ENCODE peak calls at places on chromosome 19, in five cellular contexts. One of them, this sample, is unnamed.

GRCh38 chr19:13127051-13127450 is 9.0 kb downstream of the NACC1 start:
- DNase-seq in foreskin fibroblast: no peak
- DNase-seq in neural progenitor cell: no peak
- DNase-seq in T-helper 2 cell: no peak
- DNase-seq in omental fat pad: no peak
- DNase-seq in this sample: no peak

GRCh38 chr19:29840066-29840950 is 28.5 kb downstream of the CCNE1 start:
- DNase-seq in foreskin fibroblast: no peak
- DNase-seq in neural progenitor cell: no peak
- DNase-seq in T-helper 2 cell: no peak
- DNase-seq in omental fat pad: no peak
- DNase-seq in this sample: no peak

GRCh38 chr19:40990972-40991381 is at the start of gene CYP2B6:
- DNase-seq in foreskin fibroblast: no peak
- DNase-seq in neural progenitor cell: no peak
- DNase-seq in T-helper 2 cell: no peak
- DNase-seq in omental fat pad: no peak
- DNase-seq in this sample: no peak

GRCh38 chr19:58514564-58515020 is 2.8 kb upstream of the SLC27A5 start:
- DNase-seq in foreskin fibroblast: no peak
- DNase-seq in neural progenitor cell: no peak
- DNase-seq in T-helper 2 cell: no peak
- DNase-seq in omental fat pad: no peak
- DNase-seq in this sample: no peak

GRCh38 chr19:11737964-11738745 is 591 bp downstream of the ZNF823 start:
- DNase-seq in foreskin fibroblast: peak
- DNase-seq in neural progenitor cell: peak
- DNase-seq in T-helper 2 cell: peak
- DNase-seq in omental fat pad: peak
- DNase-seq in this sample: no peak

GRCh38 chr19:45771331-45771933 is 2.4 kb upstream of the SIX5 start:
- DNase-seq in foreskin fibroblast: no peak
- DNase-seq in neural progenitor cell: no peak
- DNase-seq in T-helper 2 cell: no peak
- DNase-seq in omental fat pad: no peak
- DNase-seq in this sample: no peak

GRCh38 chr19:28128341-28128740 is 1084.6 kb downstream of the UQCRFS1 start:
- DNase-seq in foreskin fibroblast: no peak
- DNase-seq in neural progenitor cell: peak
- DNase-seq in T-helper 2 cell: no peak
- DNase-seq in omental fat pad: no peak
- DNase-seq in this sample: no peak

GRCh38 chr19:53958168-53958571 is 4.6 kb upstream of the CACNG8 start:
- DNase-seq in foreskin fibroblast: no peak
- DNase-seq in neural progenitor cell: peak
- DNase-seq in T-helper 2 cell: no peak
- DNase-seq in omental fat pad: no peak
- DNase-seq in this sample: no peak

GRCh38 chr19:7916137-7916907 is 1.7 kb downstream of the TGFBR3L start:
- DNase-seq in foreskin fibroblast: peak
- DNase-seq in neural progenitor cell: peak
- DNase-seq in T-helper 2 cell: peak
- DNase-seq in omental fat pad: no peak
- DNase-seq in this sample: no peak

GRCh38 chr19:51571599-51571998 is 516 bp downstream of the ZNF175 start:
- DNase-seq in foreskin fibroblast: no peak
- DNase-seq in neural progenitor cell: no peak
- DNase-seq in T-helper 2 cell: peak
- DNase-seq in omental fat pad: no peak
- DNase-seq in this sample: no peak

GRCh38 chr19:43725468-43725867 is 9.6 kb downstream of the IRGC start:
- DNase-seq in foreskin fibroblast: no peak
- DNase-seq in neural progenitor cell: no peak
- DNase-seq in T-helper 2 cell: no peak
- DNase-seq in omental fat pad: no peak
- DNase-seq in this sample: no peak

GRCh38 chr19:7874080-7874856 is at the start of gene PRR36:
- DNase-seq in foreskin fibroblast: no peak
- DNase-seq in neural progenitor cell: peak
- DNase-seq in T-helper 2 cell: no peak
- DNase-seq in omental fat pad: no peak
- DNase-seq in this sample: no peak

GRCh38 chr19:35975608-35976214 is 19.3 kb upstream of the SDHAF1 start:
- DNase-seq in foreskin fibroblast: no peak
- DNase-seq in neural progenitor cell: peak
- DNase-seq in T-helper 2 cell: peak
- DNase-seq in omental fat pad: no peak
- DNase-seq in this sample: no peak

GRCh38 chr19:31583148-31583547 is 233.9 kb upstream of the TSHZ3 start:
- DNase-seq in foreskin fibroblast: no peak
- DNase-seq in neural progenitor cell: no peak
- DNase-seq in T-helper 2 cell: no peak
- DNase-seq in omental fat pad: no peak
- DNase-seq in this sample: no peak

GRCh38 chr19:17830567-17831418 is 9.5 kb upstream of the INSL3 start:
- DNase-seq in foreskin fibroblast: peak
- DNase-seq in neural progenitor cell: peak
- DNase-seq in T-helper 2 cell: peak
- DNase-seq in omental fat pad: no peak
- DNase-seq in this sample: no peak

GRCh38 chr19:30029721-30030510 is 87.9 kb downstream of the URI1 start:
- DNase-seq in foreskin fibroblast: peak
- DNase-seq in neural progenitor cell: no peak
- DNase-seq in T-helper 2 cell: peak
- DNase-seq in omental fat pad: no peak
- DNase-seq in this sample: peak

GRCh38 chr19:13068064-13068807 is 34.4 kb downstream of the LYL1 start:
- DNase-seq in foreskin fibroblast: no peak
- DNase-seq in neural progenitor cell: no peak
- DNase-seq in T-helper 2 cell: no peak
- DNase-seq in omental fat pad: no peak
- DNase-seq in this sample: no peak

GRCh38 chr19:32367948-32368536 is 22.6 kb downstream of the ZNF507 start:
- DNase-seq in foreskin fibroblast: no peak
- DNase-seq in neural progenitor cell: no peak
- DNase-seq in T-helper 2 cell: no peak
- DNase-seq in omental fat pad: no peak
- DNase-seq in this sample: no peak

GRCh38 chr19:30781519-30781918 is 409.3 kb downstream of the ZNF536 start:
- DNase-seq in foreskin fibroblast: no peak
- DNase-seq in neural progenitor cell: no peak
- DNase-seq in T-helper 2 cell: no peak
- DNase-seq in omental fat pad: no peak
- DNase-seq in this sample: no peak

GRCh38 chr19:342801-343421 is 1.7 kb downstream of the MIER2 start:
- DNase-seq in foreskin fibroblast: peak
- DNase-seq in neural progenitor cell: no peak
- DNase-seq in T-helper 2 cell: no peak
- DNase-seq in omental fat pad: no peak
- DNase-seq in this sample: peak

GRCh38 chr19:50759886-50760285 is 10.4 kb upstream of the GPR32 start:
- DNase-seq in foreskin fibroblast: peak
- DNase-seq in neural progenitor cell: peak
- DNase-seq in T-helper 2 cell: peak
- DNase-seq in omental fat pad: no peak
- DNase-seq in this sample: no peak

GRCh38 chr19:40242480-40242879 is 16.0 kb upstream of the CCNP start:
- DNase-seq in foreskin fibroblast: no peak
- DNase-seq in neural progenitor cell: no peak
- DNase-seq in T-helper 2 cell: no peak
- DNase-seq in omental fat pad: no peak
- DNase-seq in this sample: no peak

GRCh38 chr19:16285769-16286564 is 38.7 kb upstream of the KLF2 start:
- DNase-seq in foreskin fibroblast: no peak
- DNase-seq in neural progenitor cell: peak
- DNase-seq in T-helper 2 cell: no peak
- DNase-seq in omental fat pad: no peak
- DNase-seq in this sample: no peak

GRCh38 chr19:13154241-13154778 is 4.1 kb downstream of the IER2 start:
- DNase-seq in foreskin fibroblast: peak
- DNase-seq in neural progenitor cell: peak
- DNase-seq in T-helper 2 cell: peak
- DNase-seq in omental fat pad: peak
- DNase-seq in this sample: peak

GRCh38 chr19:14761607-14762006 is 16.8 kb downstream of the ADGRE2 start:
- DNase-seq in foreskin fibroblast: no peak
- DNase-seq in neural progenitor cell: no peak
- DNase-seq in T-helper 2 cell: no peak
- DNase-seq in omental fat pad: no peak
- DNase-seq in this sample: no peak

GRCh38 chr19:16897572-16898056 is 8.8 kb downstream of the F2RL3 start:
- DNase-seq in foreskin fibroblast: peak
- DNase-seq in neural progenitor cell: no peak
- DNase-seq in T-helper 2 cell: peak
- DNase-seq in omental fat pad: no peak
- DNase-seq in this sample: no peak

GRCh38 chr19:29841209-29841558 is 29.4 kb downstream of the CCNE1 start:
- DNase-seq in foreskin fibroblast: peak
- DNase-seq in neural progenitor cell: no peak
- DNase-seq in T-helper 2 cell: no peak
- DNase-seq in omental fat pad: no peak
- DNase-seq in this sample: no peak

GRCh38 chr19:755063-755462 is 4.2 kb downstream of the MISP start:
- DNase-seq in foreskin fibroblast: no peak
- DNase-seq in neural progenitor cell: no peak
- DNase-seq in T-helper 2 cell: no peak
- DNase-seq in omental fat pad: no peak
- DNase-seq in this sample: no peak

GRCh38 chr19:30590596-30591229 is 218.5 kb downstream of the ZNF536 start:
- DNase-seq in foreskin fibroblast: no peak
- DNase-seq in neural progenitor cell: no peak
- DNase-seq in T-helper 2 cell: no peak
- DNase-seq in omental fat pad: no peak
- DNase-seq in this sample: no peak

GRCh38 chr19:5068251-5069090 is 99.6 kb downstream of the KDM4B start:
- DNase-seq in foreskin fibroblast: no peak
- DNase-seq in neural progenitor cell: no peak
- DNase-seq in T-helper 2 cell: no peak
- DNase-seq in omental fat pad: no peak
- DNase-seq in this sample: no peak

GRCh38 chr19:49590971-49591730 is at the start of gene PRR12:
- DNase-seq in foreskin fibroblast: no peak
- DNase-seq in neural progenitor cell: peak
- DNase-seq in T-helper 2 cell: peak
- DNase-seq in omental fat pad: no peak
- DNase-seq in this sample: no peak

GRCh38 chr19:1935484-1936208 is 5.3 kb upstream of the CSNK1G2 start:
- DNase-seq in foreskin fibroblast: no peak
- DNase-seq in neural progenitor cell: no peak
- DNase-seq in T-helper 2 cell: peak
- DNase-seq in omental fat pad: no peak
- DNase-seq in this sample: no peak

GRCh38 chr19:3687774-3688706 is 12.2 kb downstream of the PIP5K1C start:
- DNase-seq in foreskin fibroblast: no peak
- DNase-seq in neural progenitor cell: peak
- DNase-seq in T-helper 2 cell: peak
- DNase-seq in omental fat pad: no peak
- DNase-seq in this sample: no peak

GRCh38 chr19:46913852-46914430 is 53.1 kb downstream of the ARHGAP35 start:
- DNase-seq in foreskin fibroblast: no peak
- DNase-seq in neural progenitor cell: no peak
- DNase-seq in T-helper 2 cell: peak
- DNase-seq in omental fat pad: no peak
- DNase-seq in this sample: no peak

GRCh38 chr19:13834308-13834790 is 39.1 kb downstream of the ZSWIM4 start:
- DNase-seq in foreskin fibroblast: peak
- DNase-seq in neural progenitor cell: no peak
- DNase-seq in T-helper 2 cell: no peak
- DNase-seq in omental fat pad: no peak
- DNase-seq in this sample: no peak

GRCh38 chr19:42079886-42080763 is 4.2 kb downstream of the ZNF574 start:
- DNase-seq in foreskin fibroblast: no peak
- DNase-seq in neural progenitor cell: no peak
- DNase-seq in T-helper 2 cell: no peak
- DNase-seq in omental fat pad: no peak
- DNase-seq in this sample: no peak

GRCh38 chr19:40539070-40539469 is 37.6 kb upstream of the SHKBP1 start:
- DNase-seq in foreskin fibroblast: no peak
- DNase-seq in neural progenitor cell: no peak
- DNase-seq in T-helper 2 cell: no peak
- DNase-seq in omental fat pad: no peak
- DNase-seq in this sample: no peak

This sample was measured in amniotic stem cell.